ENCODE peak calls at places on chromosomes 13 and 19, in six cellular contexts. I, C, E, Q, B and Z are unnamed samples.

GRCh38 chr13:90999401-90999800 is 348.1 kb upstream of the MIR17HG start:
- DNase-seq in I (no peak), C (no peak), E (no peak), Q (no peak), B (no peak), Z (no peak)

GRCh38 chr13:75566658-75567057 is 17.1 kb downstream of the UCHL3 start:
- DNase-seq in I (no peak), C (no peak), E (no peak), Q (peak), B (no peak), Z (no peak)

GRCh38 chr19:3131168-3131567 is 4.7 kb upstream of the GNA15 start:
- DNase-seq in I (no peak), C (no peak), E (no peak), Q (no peak), B (no peak), Z (no peak)

GRCh38 chr19:12806242-12807131 is at the start of gene RNASEH2A:
- DNase-seq in I (peak), C (no peak), E (no peak), Q (peak), B (peak), Z (no peak)

GRCh38 chr19:20662421-20663105 is 1.2 kb upstream of the ZNF626 start:
- DNase-seq in I (no peak), C (no peak), E (no peak), Q (no peak), B (no peak), Z (no peak)

GRCh38 chr19:42477117-42477516 is 34.4 kb upstream of the CXCL17 start:
- DNase-seq in I (no peak), C (no peak), E (no peak), Q (no peak), B (no peak), Z (no peak)

GRCh38 chr19:57245066-57245465 is 4.6 kb downstream of the ZNF805 start:
- DNase-seq in I (no peak), C (no peak), E (no peak), Q (no peak), B (no peak), Z (no peak)

GRCh38 chr19:45200614-45201013 is 22.0 kb downstream of the BLOC1S3 start:
- DNase-seq in I (peak), C (no peak), E (no peak), Q (peak), B (no peak), Z (peak)

GRCh38 chr19:2476451-2477140 is 669 bp downstream of the GADD45B start:
- DNase-seq in I (peak), C (no peak), E (no peak), Q (peak), B (peak), Z (no peak)

GRCh38 chr19:41112728-41113290 is 1.4 kb upstream of the CYP2F1 start:
- DNase-seq in I (no peak), C (no peak), E (no peak), Q (no peak), B (no peak), Z (no peak)

GRCh38 chr13:26619321-26619720 is 61.8 kb downstream of the WASF3 start:
- DNase-seq in I (peak), C (no peak), E (peak), Q (peak), B (no peak), Z (peak)

GRCh38 chr13:63409791-63410351 is 1994.2 kb upstream of the PCDH20 start:
- DNase-seq in I (no peak), C (no peak), E (no peak), Q (no peak), B (no peak), Z (no peak)

GRCh38 chr19:19185853-19186728 is 5.9 kb downstream of the BORCS8 start:
- DNase-seq in I (no peak), C (no peak), E (no peak), Q (peak), B (no peak), Z (no peak)

GRCh38 chr13:44726214-44726613 is 150.1 kb upstream of the TSC22D1 start:
- DNase-seq in I (no peak), C (no peak), E (peak), Q (peak), B (no peak), Z (peak)

GRCh38 chr19:1266116-1266817 is 2.9 kb upstream of the CIRBP start:
- DNase-seq in I (peak), C (no peak), E (no peak), Q (peak), B (peak), Z (peak)

GRCh38 chr13:95391325-95391724 is 90.1 kb upstream of the ABCC4 start:
- DNase-seq in I (no peak), C (no peak), E (no peak), Q (no peak), B (no peak), Z (no peak)

GRCh38 chr19:35903550-35904179 is 1.3 kb downstream of the HCST start:
- DNase-seq in I (peak), C (no peak), E (peak), Q (peak), B (peak), Z (peak)

GRCh38 chr13:79404361-79404760 is 1.7 kb downstream of the RBM26 start:
- DNase-seq in I (no peak), C (no peak), E (no peak), Q (no peak), B (no peak), Z (no peak)
- H3K4me3 ChIP-seq in I (peak), C (peak), E (peak), Q (peak), B (peak), Z (peak)

DNA sequence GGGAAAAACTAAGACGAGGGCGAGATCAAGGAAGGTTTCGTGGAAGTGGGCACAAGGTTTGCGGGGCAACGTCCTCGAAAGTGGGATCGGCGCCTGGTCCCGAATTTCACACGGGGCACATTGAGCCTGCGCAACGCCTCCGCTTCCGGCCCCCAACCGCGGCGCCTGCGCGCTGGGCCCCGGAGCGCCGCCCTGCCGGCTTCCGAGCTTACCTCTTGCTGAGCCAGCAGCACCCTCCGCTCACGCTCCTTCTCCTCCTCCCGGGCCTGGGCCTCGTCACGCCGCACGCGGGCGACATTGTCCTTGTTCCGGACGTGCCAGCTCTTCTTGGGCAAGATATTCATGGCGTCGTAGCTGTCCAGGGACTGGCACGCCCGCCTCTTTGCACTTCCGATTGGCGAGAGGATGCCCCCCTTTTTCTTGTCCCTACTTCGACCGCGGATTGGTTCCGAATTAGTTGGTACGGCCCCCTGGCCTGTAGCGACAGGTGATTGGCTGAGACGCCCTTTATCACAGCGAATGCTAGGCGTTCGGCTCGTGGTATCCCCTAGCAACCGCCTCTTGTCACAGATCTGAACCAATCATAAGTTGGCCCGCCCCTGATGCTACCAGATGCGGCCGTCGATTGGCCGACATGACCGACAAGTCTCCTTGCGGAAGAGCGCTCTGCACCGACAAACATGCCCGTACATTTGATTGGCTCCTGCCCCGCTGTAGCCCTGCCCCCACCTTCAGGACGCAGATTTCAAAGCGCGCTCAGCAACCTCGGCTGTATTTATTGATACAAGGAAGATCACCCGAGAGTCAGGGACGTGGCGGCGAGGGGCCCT is at the start of gene LENG1:
- DNase-seq in I (peak), C (peak), E (peak), Q (peak), B (peak), Z (peak)
- TF ChIP-seq CTCF in I (peak), C (peak), E (peak), Q (peak), B (no peak), Z (peak)

DNA sequence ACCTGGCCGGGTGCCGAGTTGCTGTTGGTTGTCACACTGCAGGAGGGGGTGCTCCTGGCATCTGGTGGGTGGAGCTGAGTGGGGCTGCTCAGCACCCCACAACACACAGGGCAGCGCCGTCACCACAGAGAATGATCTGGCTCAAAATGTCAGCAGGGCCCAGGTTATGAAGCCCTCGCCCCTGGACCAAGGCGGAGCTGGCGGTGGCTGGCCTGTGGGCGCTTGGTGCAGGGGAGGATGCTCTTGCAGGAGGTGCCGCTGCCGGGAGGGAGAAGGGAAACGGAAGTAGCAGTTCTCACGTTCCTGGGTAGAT is 14.2 kb upstream of the LENG8 start:
- DNase-seq in I (no peak), C (no peak), E (no peak), Q (no peak), B (no peak), Z (no peak)
- H3K4me3 ChIP-seq in I (no peak), C (no peak), E (no peak), Q (no peak), B (no peak), Z (no peak)

DNA sequence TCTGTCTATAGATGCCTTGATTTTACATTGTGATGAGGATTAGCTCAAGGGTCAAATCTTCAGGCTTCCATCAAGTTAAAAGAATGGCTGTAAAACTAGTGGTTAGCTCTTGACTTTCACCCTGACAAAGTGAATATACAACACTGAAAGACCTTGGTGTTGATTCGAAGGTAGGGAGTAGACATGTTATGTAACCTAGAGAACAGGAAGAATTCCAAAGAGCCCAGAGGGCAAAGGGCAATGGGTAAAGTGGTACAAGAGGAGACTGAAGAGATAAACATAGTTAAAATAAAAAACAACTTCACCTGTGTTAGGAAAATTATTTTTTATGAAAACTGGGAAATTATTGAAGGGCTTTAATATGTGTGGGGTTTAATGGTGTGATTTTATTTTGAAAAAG is 833.2 kb upstream of the KLHL1 start:
- DNase-seq in I (no peak), C (no peak), E (no peak), Q (no peak), B (no peak), Z (no peak)
- TF ChIP-seq CTCF in I (no peak), C (no peak), E (no peak), Q (no peak), B (no peak), Z (no peak)

GRCh38 chr13:103004790-103005307 is 61.4 kb downstream of the SLC10A2 start:
- DNase-seq in I (no peak), C (no peak), E (no peak), Q (no peak), B (no peak), Z (no peak)

GRCh38 chr13:103009061-103009840 is 57.0 kb downstream of the SLC10A2 start:
- DNase-seq in I (peak), C (no peak), E (no peak), Q (no peak), B (no peak), Z (no peak)

GRCh38 chr13:103002279-103002678 is 63.9 kb downstream of the SLC10A2 start:
- DNase-seq in I (no peak), C (no peak), E (no peak), Q (no peak), B (no peak), Z (no peak)

GRCh38 chr13:103007427-103007762 is 58.8 kb downstream of the SLC10A2 start:
- DNase-seq in I (no peak), C (no peak), E (no peak), Q (no peak), B (no peak), Z (no peak)

DNA sequence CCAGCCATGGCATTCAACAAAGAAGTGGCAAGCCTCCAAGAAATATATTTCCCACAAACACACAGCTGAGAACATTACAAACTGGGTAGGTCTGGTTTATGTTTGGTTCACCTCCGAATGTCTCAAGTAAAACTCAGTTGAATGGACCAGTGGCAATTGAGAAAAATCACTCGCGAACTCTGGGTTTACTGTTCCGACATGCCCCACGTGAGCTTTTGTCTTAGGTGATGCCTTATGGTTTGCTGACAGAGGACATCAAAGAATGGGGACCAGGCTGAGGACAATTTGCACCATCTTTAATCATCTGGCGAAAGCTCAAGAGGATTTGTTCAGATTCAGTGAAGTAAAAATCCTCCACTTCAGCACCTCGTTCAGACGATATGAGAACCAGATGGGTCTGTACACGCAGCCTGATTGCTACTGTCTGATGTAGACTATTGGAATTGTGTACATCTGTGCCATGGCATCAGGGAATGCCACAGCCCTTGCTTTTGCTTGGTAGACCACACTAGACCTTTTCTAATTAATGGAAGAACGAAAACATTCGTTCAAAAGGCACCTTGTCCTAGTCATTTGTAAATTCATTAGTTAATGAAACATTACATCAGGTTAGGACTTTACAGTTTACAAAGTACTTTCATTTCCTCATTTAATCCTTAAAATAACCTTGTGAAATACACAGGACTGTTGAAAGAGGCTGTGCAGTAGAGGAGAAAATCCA is 59.4 kb downstream of the SLC10A2 start:
- DNase-seq in I (no peak), C (no peak), E (no peak), Q (no peak), B (no peak), Z (no peak)
- H3K4me3 ChIP-seq in I (no peak), C (no peak), E (no peak), Q (no peak), B (no peak), Z (no peak)